ENCODE peak calls at places on chromosome 21, in five cellular contexts. X is A549, V is GM12878, P is K562, A is SK-N-SH. R is an unnamed sample.

GRCh38 chr21:36461918-36462486 is 17.9 kb downstream of the CLDN14 start:
- DNase-seq in V (no peak), P (no peak), A (no peak), X (no peak), R (no peak)

GRCh38 chr21:44296103-44296519 is 3.7 kb upstream of the PFKL start:
- DNase-seq in V (no peak), X (no peak), P (no peak), A (no peak), R (no peak)

GRCh38 chr21:36882776-36883175 is 83.7 kb downstream of the HLCS start:
- DNase-seq in V (no peak), A (no peak), P (no peak), X (no peak), R (peak)

GRCh38 chr21:46665566-46665965 is 30.1 kb downstream of the PRMT2 start:
- DNase-seq in X (no peak), A (no peak), V (no peak), P (no peak), R (no peak)

GRCh38 chr21:43851593-43851992 is 13.4 kb upstream of the AGPAT3 start:
- DNase-seq in X (no peak), V (no peak), A (no peak), P (no peak), R (no peak)

GRCh38 chr21:27572681-27573080 is 605.8 kb upstream of the ADAMTS5 start:
- DNase-seq in X (no peak), V (no peak), A (no peak), P (no peak), R (peak)

GRCh38 chr21:34027727-34028461 is 45.5 kb upstream of the MRPS6 start:
- DNase-seq in V (no peak), A (no peak), P (no peak), X (no peak), R (no peak)

GRCh38 chr21:44084496-44085241 is 22.5 kb upstream of the PWP2 start:
- DNase-seq in V (no peak), A (no peak), X (no peak), P (no peak), R (no peak)

GRCh38 chr21:17607684-17608083 is 5.0 kb downstream of the BTG3 start:
- DNase-seq in A (no peak), V (no peak), X (no peak), P (no peak), R (no peak)

GRCh38 chr21:34276711-34277425 is 86.9 kb upstream of the KCNE2 start:
- DNase-seq in P (no peak), X (no peak), A (no peak), V (peak), R (no peak)

GRCh38 chr21:16330340-16331319 is 600.8 kb downstream of the USP25 start:
- DNase-seq in V (no peak), P (no peak), X (peak), A (peak), R (peak)

GRCh38 chr21:42495765-42496119 is 282 bp downstream of the RSPH1 start:
- DNase-seq in V (no peak), X (peak), P (no peak), A (no peak), R (peak)

GRCh38 chr21:15222711-15223110 is 157.9 kb upstream of the NRIP1 start:
- DNase-seq in P (no peak), V (no peak), A (no peak), X (no peak), R (no peak)

GRCh38 chr21:18549214-18549905 is 145.8 kb upstream of the TMPRSS15 start:
- DNase-seq in X (no peak), P (no peak), A (no peak), V (no peak), R (no peak)

GRCh38 chr21:17802568-17802967 is 16.6 kb downstream of the C21orf91 start:
- DNase-seq in X (no peak), A (no peak), V (no peak), P (no peak), R (peak)

GRCh38 chr21:16634522-16634914 is 878.3 kb upstream of the CXADR start:
- DNase-seq in V (no peak), X (no peak), A (no peak), P (no peak), R (no peak)

GRCh38 chr21:42839271-42840231 is 39.8 kb downstream of the WDR4 start:
- DNase-seq in A (peak), V (no peak), P (peak), X (no peak), R (no peak)

GRCh38 chr21:33657124-33657842 is 15.0 kb downstream of the ITSN1 start:
- DNase-seq in P (no peak), X (no peak), V (no peak), A (no peak), R (peak)

GRCh38 chr21:37082856-37083611 is 10.0 kb downstream of the TTC3 start:
- DNase-seq in P (no peak), X (no peak), A (no peak), V (no peak), R (no peak)

GRCh38 chr21:27580276-27580675 is 613.4 kb upstream of the ADAMTS5 start:
- DNase-seq in P (no peak), A (no peak), V (no peak), X (no peak), R (peak)

GRCh38 chr21:42234464-42235241 is 15.7 kb downstream of the ABCG1 start:
- DNase-seq in A (peak), X (peak), P (peak), V (no peak), R (peak)

GRCh38 chr21:17461582-17461981 is 51.3 kb upstream of the CXADR start:
- DNase-seq in V (no peak), A (no peak), X (no peak), P (no peak), R (peak)

GRCh38 chr21:33834801-33835500 is 80.7 kb downstream of the ATP5PO start:
- DNase-seq in X (no peak), V (no peak), A (no peak), P (no peak), R (no peak)

GRCh38 chr21:43303240-43304178 is 123.4 kb downstream of the SIK1 start:
- DNase-seq in A (no peak), P (peak), X (no peak), V (no peak), R (no peak)

GRCh38 chr21:34126269-34126668 is 52.9 kb downstream of the MRPS6 start:
- DNase-seq in A (no peak), P (no peak), V (no peak), X (no peak), R (peak)

GRCh38 chr21:22758478-22758877 is 1760.3 kb downstream of the NCAM2 start:
- DNase-seq in V (no peak), P (no peak), A (no peak), X (no peak), R (no peak)

GRCh38 chr21:42508371-42508770 is 5.3 kb upstream of the SLC37A1 start:
- DNase-seq in X (no peak), A (no peak), P (no peak), V (no peak), R (no peak)

GRCh38 chr21:42337830-42338729 is 12.7 kb downstream of the TFF2 start:
- DNase-seq in P (peak), V (no peak), X (peak), A (peak), R (peak)

GRCh38 chr21:44496900-44497550 is 41.7 kb downstream of the LRRC3 start:
- DNase-seq in V (no peak), A (no peak), P (no peak), X (no peak), R (no peak)

GRCh38 chr21:20882462-20883415 is 115.5 kb upstream of the NCAM2 start:
- DNase-seq in P (peak), V (no peak), X (no peak), A (peak), R (peak)
- TF ChIP-seq RCOR1 in P (no peak), V (no peak), X (no peak), A (no peak), R (no peak)

GRCh38 chr21:40186036-40186435 is 318.8 kb downstream of the PCP4 start:
- DNase-seq in V (no peak), P (no peak), X (no peak), A (no peak), R (no peak)

GRCh38 chr21:40194181-40194580 is 326.9 kb downstream of the PCP4 start:
- DNase-seq in P (no peak), X (no peak), A (no peak), V (no peak), R (no peak)

GRCh38 chr21:40185208-40185607 is 318.0 kb downstream of the PCP4 start:
- DNase-seq in P (no peak), V (no peak), A (no peak), X (no peak), R (no peak)

GRCh38 chr21:40191616-40192015 is 324.4 kb downstream of the PCP4 start:
- DNase-seq in P (no peak), V (no peak), A (no peak), X (no peak), R (no peak)

DNA sequence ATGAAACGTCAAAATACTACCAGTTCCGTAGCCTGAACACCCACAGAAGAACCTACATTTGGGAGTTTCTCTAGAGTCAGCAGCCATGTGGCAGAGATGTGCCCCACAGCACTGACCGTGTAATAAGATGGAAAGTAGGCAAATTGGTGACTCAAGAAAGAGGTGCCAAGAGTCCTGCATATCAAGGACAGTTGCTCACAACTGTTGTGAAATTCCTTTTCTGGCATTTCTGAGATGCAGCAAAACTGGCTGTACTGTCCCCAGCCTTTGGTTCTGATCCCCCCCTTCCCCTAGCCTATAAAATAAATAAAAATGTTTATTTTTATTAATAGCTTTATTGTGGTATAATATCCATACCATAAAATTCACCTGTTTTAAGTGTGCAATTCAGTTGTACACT is 324.0 kb downstream of the PCP4 start:
- DNase-seq in P (no peak), A (no peak), V (no peak), X (no peak), R (no peak)
- TF ChIP-seq RFX5 in P (no peak), A (no peak), V (no peak), X (no peak), R (no peak)

DNA sequence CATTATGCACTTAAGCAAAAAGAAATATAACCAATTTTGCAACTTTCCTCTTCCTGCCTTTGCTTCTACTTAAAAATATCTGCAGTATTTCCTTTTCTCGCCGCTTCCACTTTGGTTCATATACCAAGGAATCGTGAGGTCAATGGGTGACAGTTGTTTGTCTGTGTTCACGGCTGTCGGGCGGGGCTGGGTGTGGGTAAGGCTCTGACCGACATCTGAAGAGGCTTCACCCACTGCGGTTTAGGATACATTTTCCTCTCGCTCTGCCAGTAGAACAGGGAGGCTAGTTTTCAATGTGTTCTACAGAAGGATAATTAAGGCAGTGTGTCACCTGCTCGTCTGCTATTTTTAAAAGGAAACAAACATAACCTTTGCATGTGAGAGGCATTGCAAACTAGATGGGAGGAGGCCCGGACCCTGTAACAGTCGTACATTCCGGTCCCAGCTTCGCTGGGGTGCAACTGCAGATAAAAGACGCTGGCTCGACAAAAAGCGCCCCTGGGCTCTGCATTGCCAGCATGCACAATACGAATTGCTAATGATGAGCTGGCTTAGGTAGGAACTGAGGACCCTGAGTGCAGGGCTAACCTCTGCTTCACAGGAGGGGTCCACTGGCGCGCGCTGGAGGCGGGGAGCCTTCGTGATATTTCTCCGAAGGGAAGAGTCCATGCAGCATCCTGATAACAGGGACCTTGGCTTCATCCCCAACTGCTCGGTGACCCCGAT is 8.5 kb upstream of the ERG start:
- DNase-seq in X (no peak), V (no peak), P (no peak), A (no peak), R (no peak)
- TF ChIP-seq RCOR1 in X (no peak), V (no peak), P (no peak), A (no peak), R (no peak)

GRCh38 chr21:14213164-14213563 is 2.4 kb upstream of the LIPI start:
- DNase-seq in A (no peak), X (no peak), P (no peak), V (no peak), R (no peak)
- TF ChIP-seq RFX5 in A (no peak), X (no peak), P (no peak), V (no peak), R (no peak)

DNA sequence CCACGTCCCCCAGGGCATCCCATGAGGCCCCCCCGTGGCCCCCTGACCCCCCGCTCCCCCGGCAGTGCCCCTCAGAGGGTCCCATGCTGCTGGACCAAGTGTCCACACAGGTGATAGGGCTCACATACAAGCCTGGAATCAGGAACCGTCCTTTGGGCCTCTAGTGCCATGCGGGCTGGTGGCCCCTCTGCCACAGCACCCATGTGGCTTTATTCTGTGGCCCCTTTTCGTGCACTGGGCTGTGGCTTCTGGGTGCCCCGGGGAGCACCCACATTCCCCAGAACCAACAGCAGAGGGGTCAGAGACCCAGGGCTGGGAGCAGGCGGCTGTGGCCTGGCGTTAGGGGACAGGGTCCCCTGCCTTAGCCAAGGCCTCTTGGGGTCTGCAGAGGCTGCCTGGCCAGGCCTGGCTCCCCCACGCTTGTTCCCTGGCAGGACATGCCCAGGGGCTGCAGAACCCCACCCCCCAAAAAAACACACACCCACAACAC is 31.7 kb downstream of the SLC19A1 start:
- DNase-seq in V (no peak), A (no peak), X (no peak), P (no peak), R (no peak)
- TF ChIP-seq RCOR1 in V (no peak), A (no peak), X (no peak), P (no peak), R (no peak)

DNA sequence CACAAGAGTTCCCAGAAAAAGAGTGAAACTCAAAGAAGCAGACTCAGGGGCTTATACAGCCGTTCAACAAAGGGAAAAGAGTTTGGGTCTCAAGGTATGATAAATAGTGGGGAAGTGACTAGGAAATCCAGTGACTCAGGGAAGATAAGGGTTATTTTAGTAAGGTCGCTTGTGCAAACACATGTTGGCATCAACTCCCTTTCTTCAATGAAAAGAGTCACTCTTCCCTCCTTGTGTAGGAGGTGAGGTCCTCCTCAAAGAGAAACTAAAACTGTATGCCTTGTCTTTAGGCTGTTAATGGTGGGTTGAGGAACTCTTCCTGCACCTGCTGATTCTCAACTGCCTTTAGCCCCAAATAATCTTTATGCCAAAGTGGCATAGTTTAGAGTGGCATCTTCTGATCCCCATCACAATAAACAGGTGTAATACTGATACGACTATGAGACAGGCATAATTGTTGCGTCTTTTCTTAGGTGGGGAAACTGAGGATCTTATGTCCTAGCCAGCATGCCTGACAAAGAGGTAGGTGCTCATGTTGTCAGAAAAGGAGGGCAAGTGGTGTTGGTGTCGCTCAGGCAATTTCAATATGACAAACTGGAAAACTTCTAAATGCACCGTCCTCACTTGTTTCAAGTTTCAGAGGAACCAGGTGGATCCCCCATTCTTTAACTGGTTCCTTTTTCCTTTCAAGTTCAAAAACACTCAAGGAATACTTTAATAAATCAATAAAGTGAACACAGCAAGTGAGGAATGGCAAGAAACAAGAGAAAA is 294.1 kb upstream of the RUNX1 start:
- DNase-seq in A (no peak), X (no peak), V (no peak), P (no peak), R (peak)
- TF ChIP-seq RFX5 in A (no peak), X (no peak), V (no peak), P (no peak), R (no peak)

GRCh38 chr21:31262728-31263127 is 81.3 kb downstream of the TIAM1 start:
- DNase-seq in P (no peak), X (no peak), V (no peak), A (no peak), R (no peak)

GRCh38 chr21:31261759-31262158 is 82.3 kb downstream of the TIAM1 start:
- DNase-seq in A (no peak), V (no peak), X (no peak), P (no peak), R (no peak)

GRCh38 chr21:31258073-31258472 is 86.0 kb downstream of the TIAM1 start:
- DNase-seq in P (no peak), A (no peak), X (no peak), V (no peak), R (no peak)

GRCh38 chr21:31257265-31257664 is 86.8 kb downstream of the TIAM1 start:
- DNase-seq in P (no peak), V (no peak), A (no peak), X (no peak), R (no peak)

DNA sequence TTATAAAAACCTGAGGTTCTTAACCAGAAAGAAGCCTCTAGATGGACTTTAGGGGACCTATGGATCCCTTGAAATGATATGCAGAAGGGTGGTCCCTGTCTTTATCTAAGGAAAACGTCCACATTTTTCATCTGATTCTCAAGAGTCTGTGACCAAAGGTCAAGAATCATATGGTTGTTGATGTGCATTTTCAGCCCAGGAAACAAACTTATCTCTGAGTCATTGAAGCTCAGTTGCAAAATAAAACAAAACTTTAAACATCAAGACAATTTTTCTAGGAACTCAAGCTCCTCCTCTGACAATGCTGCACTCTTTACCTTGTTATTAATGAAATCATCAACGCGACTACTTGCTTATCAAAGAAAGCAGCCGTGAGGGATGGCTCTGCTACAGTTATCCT is 83.3 kb downstream of the TIAM1 start:
- DNase-seq in V (no peak), P (no peak), A (no peak), X (no peak), R (peak)
- TF ChIP-seq RCOR1 in V (no peak), P (no peak), A (no peak), X (no peak), R (no peak)

DNA sequence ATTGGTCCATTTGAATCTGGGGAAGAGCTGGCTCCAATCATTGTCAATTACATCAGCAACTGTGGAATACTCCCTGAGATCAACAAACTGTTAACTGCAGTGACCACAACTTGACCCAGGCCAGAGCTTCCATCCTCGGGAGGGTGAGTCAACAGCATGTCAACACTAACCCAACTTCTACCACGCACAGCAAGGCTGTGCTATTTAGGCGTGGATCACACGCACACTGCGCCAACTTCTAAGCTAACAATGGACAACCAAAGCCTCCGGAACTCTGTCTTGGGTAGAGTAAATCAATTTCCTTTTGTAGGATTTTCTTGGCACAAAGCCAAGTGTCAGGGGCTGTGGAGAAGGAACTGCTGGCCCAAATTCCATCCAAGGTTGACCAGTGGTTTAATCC is 30.4 kb downstream of the APP start:
- DNase-seq in X (peak), P (no peak), A (no peak), V (no peak), R (peak)
- TF ChIP-seq RFX5 in X (no peak), P (no peak), A (no peak), V (no peak), R (peak)

GRCh38 chr21:41231060-41231459 is 63.1 kb downstream of the BACE2 start:
- DNase-seq in P (no peak), X (no peak), V (no peak), A (no peak), R (no peak)

GRCh38 chr21:41228958-41229357 is 61.0 kb downstream of the BACE2 start:
- DNase-seq in V (no peak), X (no peak), P (no peak), A (no peak), R (no peak)

GRCh38 chr21:41229527-41230248 is 61.7 kb downstream of the BACE2 start:
- DNase-seq in V (peak), P (no peak), X (no peak), A (no peak), R (no peak)

GRCh38 chr21:41232055-41232454 is 64.1 kb downstream of the BACE2 start:
- DNase-seq in A (no peak), X (no peak), V (no peak), P (no peak), R (no peak)

GRCh38 chr21:41230530-41230929 is 62.6 kb downstream of the BACE2 start:
- DNase-seq in V (no peak), A (no peak), X (no peak), P (no peak), R (no peak)
- TF ChIP-seq RCOR1 in V (no peak), A (no peak), X (no peak), P (no peak), R (no peak)

R was measured in IMR-90.